ENCODE peak calls at places on chromosomes 11 and 22, in seven cellular contexts. One of them, this sample, is unnamed. For H3K9me3, the result is how much of the 10 kb centered on the place peaks cover.

GRCh38 chr11:15223318-15223717 is 108.6 kb downstream of the INSC start:
- DNase-seq in breast epithelium: no peak
- DNase-seq in AG04450: no peak
- DNase-seq in thoracic aorta: no peak
- DNase-seq in CD4-positive, alpha-beta T cell: no peak
- DNase-seq in CD8-positive, alpha-beta memory T cell: no peak
- DNase-seq in tibial artery: no peak
- DNase-seq in this sample: no peak

GRCh38 chr11:44564198-44564597 is 1.3 kb upstream of the CD82 start:
- DNase-seq in breast epithelium: peak
- DNase-seq in AG04450: no peak
- DNase-seq in thoracic aorta: no peak
- DNase-seq in CD4-positive, alpha-beta T cell: no peak
- DNase-seq in CD8-positive, alpha-beta memory T cell: no peak
- DNase-seq in tibial artery: no peak
- DNase-seq in this sample: no peak

GRCh38 chr11:120909676-120910215 is 114.2 kb upstream of the TBCEL start:
- DNase-seq in breast epithelium: no peak
- DNase-seq in AG04450: no peak
- DNase-seq in thoracic aorta: no peak
- DNase-seq in CD4-positive, alpha-beta T cell: no peak
- DNase-seq in CD8-positive, alpha-beta memory T cell: no peak
- DNase-seq in tibial artery: no peak
- DNase-seq in this sample: no peak

GRCh38 chr11:66852466-66853241 is 4.2 kb upstream of the LRFN4 start:
- DNase-seq in breast epithelium: no peak
- DNase-seq in AG04450: no peak
- DNase-seq in thoracic aorta: no peak
- DNase-seq in CD4-positive, alpha-beta T cell: no peak
- DNase-seq in CD8-positive, alpha-beta memory T cell: peak
- DNase-seq in tibial artery: no peak
- DNase-seq in this sample: no peak

GRCh38 chr11:77557553-77557952 is 32.2 kb upstream of the AQP11 start:
- DNase-seq in breast epithelium: no peak
- DNase-seq in AG04450: no peak
- DNase-seq in thoracic aorta: no peak
- DNase-seq in CD4-positive, alpha-beta T cell: no peak
- DNase-seq in CD8-positive, alpha-beta memory T cell: no peak
- DNase-seq in tibial artery: no peak
- DNase-seq in this sample: no peak

GRCh38 chr22:23060612-23061400 is 9.5 kb upstream of the GNAZ start:
- DNase-seq in breast epithelium: peak
- DNase-seq in AG04450: no peak
- DNase-seq in thoracic aorta: no peak
- DNase-seq in CD4-positive, alpha-beta T cell: no peak
- DNase-seq in CD8-positive, alpha-beta memory T cell: no peak
- DNase-seq in tibial artery: peak
- DNase-seq in this sample: no peak

GRCh38 chr22:29816980-29817379 is 21.1 kb downstream of the ASCC2 start:
- DNase-seq in breast epithelium: no peak
- DNase-seq in AG04450: no peak
- DNase-seq in thoracic aorta: no peak
- DNase-seq in CD4-positive, alpha-beta T cell: no peak
- DNase-seq in CD8-positive, alpha-beta memory T cell: no peak
- DNase-seq in tibial artery: no peak
- DNase-seq in this sample: no peak

GRCh38 chr22:39308614-39309363 is 10.6 kb downstream of the RPL3 start:
- DNase-seq in breast epithelium: peak
- DNase-seq in AG04450: peak
- DNase-seq in thoracic aorta: no peak
- DNase-seq in CD4-positive, alpha-beta T cell: no peak
- DNase-seq in CD8-positive, alpha-beta memory T cell: no peak
- DNase-seq in tibial artery: peak
- DNase-seq in this sample: no peak

GRCh38 chr11:5289696-5290095 is 12.1 kb downstream of the OR51B4 start:
- DNase-seq in breast epithelium: no peak
- DNase-seq in AG04450: no peak
- DNase-seq in thoracic aorta: no peak
- DNase-seq in CD4-positive, alpha-beta T cell: no peak
- DNase-seq in CD8-positive, alpha-beta memory T cell: no peak
- DNase-seq in tibial artery: no peak
- DNase-seq in this sample: no peak

GRCh38 chr11:77081381-77081851 is 14.6 kb downstream of the CAPN5 start:
- DNase-seq in breast epithelium: no peak
- DNase-seq in AG04450: no peak
- DNase-seq in thoracic aorta: peak
- DNase-seq in CD4-positive, alpha-beta T cell: no peak
- DNase-seq in CD8-positive, alpha-beta memory T cell: no peak
- DNase-seq in tibial artery: no peak
- DNase-seq in this sample: peak

GRCh38 chr11:65130631-65131416 is 3.5 kb downstream of the SYVN1 start:
- DNase-seq in breast epithelium: no peak
- DNase-seq in AG04450: no peak
- DNase-seq in thoracic aorta: no peak
- DNase-seq in CD4-positive, alpha-beta T cell: no peak
- DNase-seq in CD8-positive, alpha-beta memory T cell: peak
- DNase-seq in tibial artery: no peak
- DNase-seq in this sample: no peak

GRCh38 chr22:19634576-19634975 is 79.7 kb upstream of the SEPTIN5 start:
- DNase-seq in breast epithelium: no peak
- DNase-seq in AG04450: no peak
- DNase-seq in thoracic aorta: no peak
- DNase-seq in CD4-positive, alpha-beta T cell: no peak
- DNase-seq in CD8-positive, alpha-beta memory T cell: no peak
- DNase-seq in tibial artery: no peak
- DNase-seq in this sample: no peak
- H3K9me3 ChIP-seq in breast epithelium: under half
- H3K9me3 ChIP-seq in AG04450: under half
- H3K9me3 ChIP-seq in thoracic aorta: under half
- H3K9me3 ChIP-seq in CD4-positive, alpha-beta T cell: under half
- H3K9me3 ChIP-seq in CD8-positive, alpha-beta memory T cell: under half
- H3K9me3 ChIP-seq in tibial artery: under half
- H3K9me3 ChIP-seq in this sample: under half

GRCh38 chr11:50075856-50076255 is 43.2 kb downstream of the OR4C45 start:
- DNase-seq in breast epithelium: no peak
- DNase-seq in AG04450: no peak
- DNase-seq in thoracic aorta: no peak
- DNase-seq in CD4-positive, alpha-beta T cell: no peak
- DNase-seq in CD8-positive, alpha-beta memory T cell: no peak
- DNase-seq in tibial artery: no peak
- DNase-seq in this sample: no peak

GRCh38 chr11:50078001-50078400 is 45.3 kb downstream of the OR4C45 start:
- DNase-seq in breast epithelium: no peak
- DNase-seq in AG04450: no peak
- DNase-seq in thoracic aorta: no peak
- DNase-seq in CD4-positive, alpha-beta T cell: no peak
- DNase-seq in CD8-positive, alpha-beta memory T cell: no peak
- DNase-seq in tibial artery: no peak
- DNase-seq in this sample: no peak

GRCh38 chr11:50077526-50077925 is 44.9 kb downstream of the OR4C45 start:
- DNase-seq in breast epithelium: no peak
- DNase-seq in AG04450: no peak
- DNase-seq in thoracic aorta: no peak
- DNase-seq in CD4-positive, alpha-beta T cell: no peak
- DNase-seq in CD8-positive, alpha-beta memory T cell: no peak
- DNase-seq in tibial artery: no peak
- DNase-seq in this sample: no peak

GRCh38 chr11:50080256-50080655 is 47.6 kb downstream of the OR4C45 start:
- DNase-seq in breast epithelium: no peak
- DNase-seq in AG04450: no peak
- DNase-seq in thoracic aorta: no peak
- DNase-seq in CD4-positive, alpha-beta T cell: no peak
- DNase-seq in CD8-positive, alpha-beta memory T cell: no peak
- DNase-seq in tibial artery: no peak
- DNase-seq in this sample: no peak
- H3K9me3 ChIP-seq in breast epithelium: under half
- H3K9me3 ChIP-seq in AG04450: half or more
- H3K9me3 ChIP-seq in thoracic aorta: under half
- H3K9me3 ChIP-seq in CD4-positive, alpha-beta T cell: under half
- H3K9me3 ChIP-seq in CD8-positive, alpha-beta memory T cell: under half
- H3K9me3 ChIP-seq in tibial artery: under half
- H3K9me3 ChIP-seq in this sample: under half

GRCh38 chr22:49164773-49165320 is 662.8 kb downstream of the BRD1 start:
- DNase-seq in breast epithelium: no peak
- DNase-seq in AG04450: no peak
- DNase-seq in thoracic aorta: no peak
- DNase-seq in CD4-positive, alpha-beta T cell: no peak
- DNase-seq in CD8-positive, alpha-beta memory T cell: peak
- DNase-seq in tibial artery: no peak
- DNase-seq in this sample: no peak
- H3K9me3 ChIP-seq in breast epithelium: under half
- H3K9me3 ChIP-seq in AG04450: half or more
- H3K9me3 ChIP-seq in thoracic aorta: under half
- H3K9me3 ChIP-seq in CD4-positive, alpha-beta T cell: under half
- H3K9me3 ChIP-seq in CD8-positive, alpha-beta memory T cell: under half
- H3K9me3 ChIP-seq in tibial artery: under half
- H3K9me3 ChIP-seq in this sample: under half

GRCh38 chr22:47342446-47342845 is 580.0 kb downstream of the TBC1D22A start:
- DNase-seq in breast epithelium: no peak
- DNase-seq in AG04450: no peak
- DNase-seq in thoracic aorta: no peak
- DNase-seq in CD4-positive, alpha-beta T cell: no peak
- DNase-seq in CD8-positive, alpha-beta memory T cell: no peak
- DNase-seq in tibial artery: no peak
- DNase-seq in this sample: no peak
- H3K9me3 ChIP-seq in breast epithelium: under half
- H3K9me3 ChIP-seq in AG04450: under half
- H3K9me3 ChIP-seq in thoracic aorta: under half
- H3K9me3 ChIP-seq in CD4-positive, alpha-beta T cell: under half
- H3K9me3 ChIP-seq in CD8-positive, alpha-beta memory T cell: under half
- H3K9me3 ChIP-seq in tibial artery: under half
- H3K9me3 ChIP-seq in this sample: under half

DNA sequence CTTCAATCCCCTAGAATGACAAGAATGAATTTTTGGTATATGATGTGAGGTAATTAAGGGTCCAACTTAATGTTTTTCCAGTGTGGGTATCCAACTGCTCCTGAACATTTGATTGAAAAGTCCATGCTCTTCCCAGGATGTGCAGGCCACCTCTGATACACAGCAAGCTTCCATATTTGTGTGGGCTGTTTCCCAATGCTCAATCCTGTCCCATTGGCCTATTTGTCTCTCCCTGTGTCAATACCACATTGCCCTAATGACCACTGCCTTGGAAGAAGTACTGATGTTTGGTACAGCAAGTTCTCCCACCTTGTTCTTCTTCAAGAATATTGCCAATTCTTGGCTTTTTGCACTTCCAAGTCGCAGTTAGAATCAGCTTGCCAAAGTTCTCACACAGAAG is 42.9 kb downstream of the KCNQ1OT1 start:
- DNase-seq in breast epithelium: no peak
- DNase-seq in AG04450: no peak
- DNase-seq in thoracic aorta: no peak
- DNase-seq in CD4-positive, alpha-beta T cell: no peak
- DNase-seq in CD8-positive, alpha-beta memory T cell: no peak
- DNase-seq in tibial artery: no peak
- DNase-seq in this sample: no peak
- H3K9me3 ChIP-seq in breast epithelium: under half
- H3K9me3 ChIP-seq in AG04450: half or more
- H3K9me3 ChIP-seq in thoracic aorta: under half
- H3K9me3 ChIP-seq in CD4-positive, alpha-beta T cell: under half
- H3K9me3 ChIP-seq in CD8-positive, alpha-beta memory T cell: under half
- H3K9me3 ChIP-seq in tibial artery: under half
- H3K9me3 ChIP-seq in this sample: under half

DNA sequence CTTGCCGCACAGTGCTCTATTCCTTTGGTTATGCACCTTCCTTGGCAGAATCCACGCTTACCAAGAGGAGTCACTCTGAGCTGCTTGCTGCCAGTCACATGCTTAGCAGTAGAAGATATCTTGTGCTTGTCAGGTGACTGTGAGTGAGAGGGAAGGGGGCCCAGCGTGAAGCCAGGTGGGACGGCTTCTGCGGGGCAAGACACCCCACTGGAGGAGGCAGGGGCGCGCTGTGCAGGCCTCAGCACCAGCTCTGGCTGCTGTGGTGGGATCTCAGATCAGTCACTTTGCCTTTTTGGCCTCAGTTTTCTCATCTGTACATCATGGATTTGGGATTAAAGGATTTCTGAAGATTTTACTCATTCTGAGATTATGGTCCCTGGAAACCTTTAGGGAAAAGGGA is 63.9 kb upstream of the B3GAT1 start:
- DNase-seq in breast epithelium: no peak
- DNase-seq in AG04450: no peak
- DNase-seq in thoracic aorta: no peak
- DNase-seq in CD4-positive, alpha-beta T cell: no peak
- DNase-seq in CD8-positive, alpha-beta memory T cell: no peak
- DNase-seq in tibial artery: no peak
- DNase-seq in this sample: no peak
- H3K9me3 ChIP-seq in breast epithelium: under half
- H3K9me3 ChIP-seq in AG04450: half or more
- H3K9me3 ChIP-seq in thoracic aorta: under half
- H3K9me3 ChIP-seq in CD4-positive, alpha-beta T cell: under half
- H3K9me3 ChIP-seq in CD8-positive, alpha-beta memory T cell: under half
- H3K9me3 ChIP-seq in tibial artery: under half
- H3K9me3 ChIP-seq in this sample: under half

GRCh38 chr22:47225931-47226633 is 463.6 kb downstream of the TBC1D22A start:
- DNase-seq in breast epithelium: no peak
- DNase-seq in AG04450: no peak
- DNase-seq in thoracic aorta: no peak
- DNase-seq in CD4-positive, alpha-beta T cell: no peak
- DNase-seq in CD8-positive, alpha-beta memory T cell: no peak
- DNase-seq in tibial artery: no peak
- DNase-seq in this sample: no peak
- H3K9me3 ChIP-seq in breast epithelium: under half
- H3K9me3 ChIP-seq in AG04450: under half
- H3K9me3 ChIP-seq in thoracic aorta: under half
- H3K9me3 ChIP-seq in CD4-positive, alpha-beta T cell: under half
- H3K9me3 ChIP-seq in CD8-positive, alpha-beta memory T cell: under half
- H3K9me3 ChIP-seq in tibial artery: under half
- H3K9me3 ChIP-seq in this sample: under half